ENCODE peak calls at places on chromosomes 1 and 21, in eight cellular contexts. Q is transverse colon, H is lower lobe of right lung, V is uterus, T is left lung, Y is heart left ventricle, G is OCI-LY7, E is HCT116. Z is an unnamed sample. For H3K36me3, the result is how much of the 10 kb centered on the place peaks cover.

GRCh38 chr21:46183910-46184624 is at the start of gene SPATC1L:
- DNase-seq in V (peak), H (peak), Q (peak), G (peak), T (peak), Y (peak), E (no peak), Z (peak)

GRCh38 chr1:42913426-42914091 is 45.1 kb downstream of the SLC2A1 start:
- DNase-seq in T (no peak), G (peak), V (no peak), Y (no peak), E (peak), Q (peak), H (no peak), Z (peak)

GRCh38 chr1:241779897-241780296 is 68.1 kb upstream of the EXO1 start:
- DNase-seq in E (no peak), G (no peak), V (no peak), T (no peak), H (no peak), Y (no peak), Q (no peak), Z (no peak)

GRCh38 chr1:19198820-19199219 is 11.2 kb downstream of the UBR4 start:
- DNase-seq in G (no peak), Q (no peak), Y (no peak), H (no peak), V (no peak), T (no peak), E (no peak), Z (no peak)

GRCh38 chr1:41370225-41370624 is 9.0 kb downstream of the FOXO6 start:
- DNase-seq in T (no peak), Q (no peak), G (no peak), E (no peak), V (no peak), H (no peak), Y (no peak), Z (no peak)

GRCh38 chr1:205538211-205538840 is 33.9 kb downstream of the CDK18 start:
- DNase-seq in T (peak), V (peak), Q (peak), E (no peak), H (peak), G (no peak), Y (peak), Z (no peak)

GRCh38 chr1:64598100-64598571 is 128.2 kb downstream of the CACHD1 start:
- DNase-seq in T (no peak), Q (no peak), Y (no peak), E (no peak), V (no peak), H (no peak), G (no peak), Z (no peak)

GRCh38 chr1:208807446-208808117 is 563.4 kb upstream of the PLXNA2 start:
- DNase-seq in G (no peak), E (no peak), T (no peak), Q (no peak), Y (no peak), H (no peak), V (no peak), Z (no peak)

GRCh38 chr1:53558916-53559315 is 99.7 kb downstream of the DMRTB1 start:
- DNase-seq in T (no peak), Q (no peak), G (no peak), Y (no peak), V (no peak), H (no peak), E (no peak), Z (no peak)

GRCh38 chr21:15472641-15473040 is 257.1 kb upstream of the USP25 start:
- DNase-seq in V (no peak), E (no peak), Y (no peak), T (no peak), H (no peak), G (no peak), Q (no peak), Z (no peak)

GRCh38 chr1:204331275-204331674 is 28.5 kb downstream of the PLEKHA6 start:
- DNase-seq in V (no peak), Q (peak), G (no peak), T (no peak), E (no peak), H (peak), Y (no peak), Z (no peak)

GRCh38 chr1:38527373-38527966 is 332.1 kb downstream of the RRAGC start:
- DNase-seq in G (peak), V (no peak), Q (peak), Y (no peak), H (peak), E (peak), T (peak), Z (no peak)

GRCh38 chr1:119340861-119341261 is 27.7 kb upstream of the HAO2 start:
- DNase-seq in E (no peak), Y (no peak), T (no peak), Q (no peak), G (no peak), V (no peak), H (no peak), Z (no peak)

GRCh38 chr1:1167416-1168155 is 6.1 kb upstream of the TTLL10 start:
- DNase-seq in Q (peak), E (no peak), Y (no peak), V (no peak), H (peak), T (no peak), G (no peak), Z (no peak)

GRCh38 chr1:222918746-222919477 is 104.1 kb downstream of the DISP1 start:
- DNase-seq in E (no peak), T (no peak), Q (no peak), H (no peak), V (no peak), G (no peak), Y (no peak), Z (no peak)

GRCh38 chr21:26965091-26965566 is 1.8 kb downstream of the ADAMTS5 start:
- DNase-seq in V (no peak), Q (no peak), E (no peak), G (no peak), T (no peak), H (no peak), Y (no peak), Z (no peak)

GRCh38 chr1:55580845-55581332 is 365.7 kb upstream of the USP24 start:
- DNase-seq in H (no peak), Y (no peak), T (no peak), Q (no peak), E (peak), V (no peak), G (no peak), Z (no peak)

GRCh38 chr1:168178638-168179410 is at the start of gene TIPRL:
- DNase-seq in Y (peak), T (peak), V (peak), G (peak), E (peak), Q (peak), H (peak), Z (peak)

GRCh38 chr1:168179411-168180147 is 817 bp downstream of the TIPRL start:
- DNase-seq in H (no peak), E (no peak), V (no peak), Q (no peak), G (peak), Y (no peak), T (no peak), Z (no peak)

GRCh38 chr1:168178227-168178637 is 530 bp upstream of the TIPRL start:
- DNase-seq in V (no peak), G (no peak), Y (no peak), E (no peak), H (no peak), T (no peak), Q (no peak), Z (no peak)

DNA sequence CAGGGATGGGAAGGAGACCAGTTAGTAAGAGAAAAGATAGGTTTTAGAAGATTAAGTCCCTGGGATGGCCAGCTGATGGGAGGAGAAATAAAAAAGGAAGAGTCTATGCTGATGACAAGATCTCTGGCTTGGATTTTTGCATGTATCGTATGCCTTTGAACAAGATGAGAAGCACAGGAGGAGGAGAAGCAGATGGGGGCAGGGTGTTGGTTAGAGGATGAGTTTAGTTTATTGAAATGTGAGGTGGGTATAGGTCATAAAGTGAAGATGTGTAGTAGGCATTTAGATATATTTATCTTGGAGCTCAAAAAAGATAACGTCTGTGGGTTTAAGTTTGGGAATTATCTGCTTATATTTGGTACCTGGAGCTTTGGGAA is 1.4 kb downstream of the TIPRL start:
- DNase-seq in Y (no peak), E (no peak), H (no peak), G (peak), V (no peak), T (no peak), Q (no peak), Z (no peak)
- H3K4me3 ChIP-seq in Y (peak), E (peak), H (peak), G (peak), V (peak), T (peak), Q (peak), Z (peak)

GRCh38 chr1:240776237-240776636 is 164.3 kb upstream of the GREM2 start:
- DNase-seq in E (no peak), Q (peak), T (no peak), V (no peak), H (no peak), Y (no peak), G (no peak), Z (no peak)
- H3K27ac ChIP-seq in E (no peak), Q (no peak), T (no peak), V (no peak), H (no peak), Y (no peak), G (no peak), Z (no peak)

DNA sequence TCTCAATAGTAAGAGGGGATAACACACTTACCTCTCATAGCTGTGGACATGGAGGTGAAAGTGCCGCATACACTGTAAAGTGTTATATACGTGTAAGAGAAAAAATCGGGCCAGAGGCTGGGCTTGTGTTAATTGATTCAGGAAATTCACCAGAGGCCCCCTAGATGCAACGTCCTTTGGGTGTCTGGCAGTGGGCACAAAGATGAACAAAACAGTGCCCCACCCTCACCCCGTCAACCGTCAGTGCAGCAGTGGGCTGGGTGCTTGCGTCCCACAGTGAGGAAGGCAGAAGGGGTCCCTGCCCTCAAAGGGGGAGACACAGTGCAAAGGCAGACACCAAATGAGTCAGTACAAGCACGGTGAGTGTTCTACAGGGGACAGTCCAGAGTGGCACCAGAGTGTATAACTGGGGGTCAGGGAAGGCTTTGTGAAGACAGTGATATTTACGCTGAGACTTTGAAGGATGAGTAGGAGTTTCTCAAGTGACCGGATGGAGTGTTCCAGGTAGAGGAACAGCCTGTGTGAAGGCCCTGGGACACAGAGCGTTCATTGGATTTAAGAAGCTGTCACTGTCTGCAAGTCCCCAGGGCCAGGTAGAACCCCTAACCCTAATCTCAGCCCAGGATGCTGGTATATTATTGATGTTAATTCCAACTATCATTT is 6.6 kb upstream of the MTFR1L start:
- DNase-seq in Q (no peak), V (no peak), E (no peak), G (no peak), T (no peak), H (no peak), Y (no peak), Z (no peak)
- H3K36me3 ChIP-seq in Q (under half), V (under half), E (under half), G (under half), T (under half), H (half or more), Y (half or more), Z (under half)

GRCh38 chr1:78003882-78004718 is 639 bp upstream of the DNAJB4 start:
- DNase-seq in Q (peak), E (peak), T (peak), Y (peak), V (peak), H (no peak), G (peak), Z (peak)

GRCh38 chr1:78005755-78006154 is 1.0 kb downstream of the DNAJB4 start:
- DNase-seq in E (peak), H (no peak), G (no peak), Q (peak), Y (peak), V (no peak), T (no peak), Z (peak)

GRCh38 chr1:78004719-78005346 is at the start of gene DNAJB4:
- DNase-seq in Q (peak), T (peak), V (peak), E (peak), G (peak), H (no peak), Y (peak), Z (peak)

GRCh38 chr1:78006491-78006890 is 1.8 kb downstream of the DNAJB4 start:
- DNase-seq in Y (no peak), E (no peak), G (no peak), V (no peak), H (no peak), Q (no peak), T (no peak), Z (no peak)

GRCh38 chr1:78005347-78005722 is 596 bp downstream of the DNAJB4 start:
- DNase-seq in T (no peak), Y (no peak), Q (no peak), V (no peak), G (no peak), E (no peak), H (no peak), Z (no peak)
- H3K4me3 ChIP-seq in T (peak), Y (peak), Q (peak), V (peak), G (peak), E (peak), H (peak), Z (peak)

GRCh38 chr1:27367160-27367650 is 444 bp upstream of the MAP3K6 start:
- DNase-seq in Y (no peak), E (no peak), H (no peak), G (no peak), T (no peak), Q (no peak), V (no peak), Z (no peak)
- H3K27ac ChIP-seq in Y (peak), E (peak), H (peak), G (no peak), T (peak), Q (peak), V (peak), Z (peak)

DNA sequence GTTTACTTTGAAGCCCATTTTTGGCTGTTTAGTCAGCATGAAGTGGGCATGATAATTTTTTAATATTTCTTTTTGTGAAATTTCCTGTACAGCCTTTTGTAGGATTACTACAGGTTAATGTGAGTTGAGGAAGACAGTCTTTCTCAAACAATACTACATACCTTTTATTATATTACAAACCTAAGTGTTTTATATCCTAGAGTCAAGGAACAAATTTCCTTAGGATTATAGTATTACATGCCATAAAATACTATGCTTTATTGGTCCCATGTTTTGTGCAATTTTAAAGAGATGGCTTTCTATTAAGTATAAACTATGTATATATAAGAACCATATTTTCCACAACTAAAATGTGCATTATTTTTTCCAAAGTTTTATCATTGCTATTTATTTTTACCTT is 9.2 kb upstream of the CHAF1B start:
- DNase-seq in E (no peak), Y (no peak), G (no peak), Q (no peak), V (no peak), H (no peak), T (no peak), Z (no peak)
- H3K36me3 ChIP-seq in E (under half), Y (half or more), G (half or more), Q (under half), V (under half), H (half or more), T (under half), Z (half or more)

DNA sequence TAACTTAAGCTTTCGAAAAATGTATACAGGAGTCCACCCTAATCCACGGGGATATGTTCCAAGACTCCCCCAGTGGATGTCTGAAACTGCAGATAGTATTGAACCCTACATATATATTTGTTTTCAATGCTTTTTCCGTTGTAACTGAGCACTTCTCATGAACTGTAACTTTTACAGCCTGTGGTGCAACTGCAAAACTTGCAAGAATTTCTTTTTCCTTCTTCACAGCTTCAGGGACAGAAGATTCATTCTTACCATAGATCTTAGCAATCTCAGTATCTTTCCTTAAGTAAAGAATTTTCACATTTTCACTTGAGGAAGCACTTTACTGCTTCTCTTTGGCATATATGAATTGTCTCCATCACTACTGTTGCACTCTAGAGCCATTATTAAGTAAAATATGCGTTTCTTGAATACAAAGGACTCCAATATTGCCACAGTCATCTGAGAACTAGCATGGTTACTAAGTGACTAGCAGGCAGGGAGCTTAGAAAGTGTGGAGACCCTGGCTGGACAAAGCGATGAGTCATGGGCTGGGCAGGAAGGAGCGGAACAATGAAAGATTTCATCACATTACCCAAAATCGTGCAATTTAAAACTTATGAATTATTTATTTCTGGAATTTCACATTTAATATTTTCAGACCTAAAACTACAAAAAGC is 14.1 kb downstream of the DPYD start:
- DNase-seq in Y (no peak), V (peak), E (no peak), G (no peak), H (peak), Q (no peak), T (peak), Z (peak)
- H3K4me3 ChIP-seq in Y (no peak), V (no peak), E (no peak), G (no peak), H (no peak), Q (no peak), T (no peak), Z (peak)

DNA sequence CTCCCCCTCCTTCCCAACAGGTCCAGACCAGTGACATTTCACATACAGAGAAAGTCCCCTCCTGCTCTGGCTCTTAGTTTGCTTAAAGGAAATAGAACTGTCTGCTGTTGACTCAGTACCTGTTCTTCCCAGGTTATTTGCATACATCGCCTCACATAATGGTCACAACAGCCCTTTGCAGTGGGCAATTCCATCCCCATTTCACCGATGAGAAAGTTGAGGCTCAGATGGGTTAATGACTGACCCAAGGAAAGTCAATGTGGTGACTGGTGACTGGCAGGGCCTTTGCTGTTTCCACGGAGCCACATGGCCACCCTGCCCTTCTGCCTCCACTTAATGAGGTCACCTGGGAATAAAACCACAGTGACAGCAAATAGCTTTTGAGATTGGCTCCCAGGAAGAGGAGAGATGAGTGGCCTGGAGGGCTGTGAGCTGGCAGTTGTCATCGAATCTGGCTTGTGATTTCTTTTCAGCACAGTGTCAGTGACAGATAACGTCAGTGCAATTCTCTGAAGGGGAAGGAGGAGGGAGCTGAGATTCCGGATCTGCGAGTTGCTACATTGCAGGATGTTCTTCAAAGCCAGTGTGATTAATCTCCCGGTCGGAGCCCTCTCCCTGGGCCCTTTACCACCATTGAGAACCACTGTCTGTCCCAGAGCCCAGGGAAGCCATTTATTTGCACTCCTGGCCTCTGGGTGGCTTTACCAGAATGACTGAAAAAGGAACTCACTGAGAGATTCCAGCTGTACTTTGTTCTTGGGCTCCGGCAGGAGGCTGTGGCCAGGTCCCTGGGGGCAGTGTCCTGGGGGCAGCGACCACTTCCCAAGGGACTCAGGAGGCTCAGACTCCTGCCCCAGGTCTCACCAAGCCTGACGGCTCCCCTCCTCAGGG is 117.1 kb downstream of the CNIH3 start:
- DNase-seq in V (no peak), G (no peak), Q (no peak), Y (no peak), T (no peak), E (no peak), H (no peak), Z (no peak)
- H3K27ac ChIP-seq in V (no peak), G (no peak), Q (no peak), Y (peak), T (no peak), E (no peak), H (no peak), Z (no peak)

GRCh38 chr1:150302907-150303306 is 9.2 kb downstream of the MRPS21 start:
- DNase-seq in E (no peak), G (no peak), Q (no peak), H (no peak), V (no peak), T (no peak), Y (no peak), Z (no peak)

GRCh38 chr1:150302338-150302737 is 8.7 kb downstream of the MRPS21 start:
- DNase-seq in G (no peak), V (no peak), Y (no peak), Q (no peak), T (no peak), E (no peak), H (no peak), Z (no peak)

GRCh38 chr1:150295476-150295875 is 1.8 kb downstream of the MRPS21 start:
- DNase-seq in Y (no peak), E (no peak), T (no peak), G (no peak), V (no peak), Q (no peak), H (no peak), Z (no peak)

GRCh38 chr1:150299716-150300115 is 6.1 kb downstream of the MRPS21 start:
- DNase-seq in V (no peak), E (no peak), T (no peak), G (no peak), Q (no peak), Y (no peak), H (no peak), Z (no peak)
- H3K36me3 ChIP-seq in V (under half), E (under half), T (under half), G (half or more), Q (under half), Y (half or more), H (half or more), Z (under half)